ENCODE peak calls at places on chromosome 20, in nine cellular contexts. One of them, this sample, is unnamed.

GRCh38 chr20:25310268-25310920 is 62.5 kb downstream of the PYGB start:
- DNase-seq in spleen: peak
- DNase-seq in stomach: peak
- DNase-seq in breast epithelium: no peak
- DNase-seq in upper lobe of left lung: peak
- DNase-seq in sigmoid colon: peak
- DNase-seq in prostate gland: no peak
- DNase-seq in esophagus muscularis mucosa: no peak
- DNase-seq in Panc1: peak
- DNase-seq in this sample: peak

GRCh38 chr20:40488401-40488800 is 200.6 kb downstream of the MAFB start:
- DNase-seq in spleen: no peak
- DNase-seq in stomach: no peak
- DNase-seq in breast epithelium: no peak
- DNase-seq in upper lobe of left lung: no peak
- DNase-seq in sigmoid colon: no peak
- DNase-seq in prostate gland: no peak
- DNase-seq in esophagus muscularis mucosa: no peak
- DNase-seq in Panc1: no peak
- DNase-seq in this sample: no peak

GRCh38 chr20:61857414-61857775 is 208.3 kb downstream of the TAF4 start:
- DNase-seq in spleen: no peak
- DNase-seq in stomach: no peak
- DNase-seq in breast epithelium: no peak
- DNase-seq in upper lobe of left lung: no peak
- DNase-seq in sigmoid colon: no peak
- DNase-seq in prostate gland: no peak
- DNase-seq in esophagus muscularis mucosa: no peak
- DNase-seq in Panc1: no peak
- DNase-seq in this sample: no peak

GRCh38 chr20:14384411-14384810 is 47.0 kb upstream of the FLRT3 start:
- DNase-seq in spleen: no peak
- DNase-seq in stomach: no peak
- DNase-seq in breast epithelium: no peak
- DNase-seq in upper lobe of left lung: no peak
- DNase-seq in sigmoid colon: no peak
- DNase-seq in prostate gland: no peak
- DNase-seq in esophagus muscularis mucosa: no peak
- DNase-seq in Panc1: no peak
- DNase-seq in this sample: no peak

GRCh38 chr20:20710847-20711315 is 1.6 kb downstream of the RALGAPA2 start:
- DNase-seq in spleen: no peak
- DNase-seq in stomach: peak
- DNase-seq in breast epithelium: no peak
- DNase-seq in upper lobe of left lung: peak
- DNase-seq in sigmoid colon: no peak
- DNase-seq in prostate gland: peak
- DNase-seq in esophagus muscularis mucosa: peak
- DNase-seq in Panc1: no peak
- DNase-seq in this sample: peak

GRCh38 chr20:52426856-52427255 is 235.3 kb upstream of the ZFP64 start:
- DNase-seq in spleen: no peak
- DNase-seq in stomach: no peak
- DNase-seq in breast epithelium: no peak
- DNase-seq in upper lobe of left lung: no peak
- DNase-seq in sigmoid colon: no peak
- DNase-seq in prostate gland: no peak
- DNase-seq in esophagus muscularis mucosa: no peak
- DNase-seq in Panc1: no peak
- DNase-seq in this sample: no peak

GRCh38 chr20:25237610-25238318 is 10.1 kb upstream of the PYGB start:
- DNase-seq in spleen: no peak
- DNase-seq in stomach: no peak
- DNase-seq in breast epithelium: no peak
- DNase-seq in upper lobe of left lung: peak
- DNase-seq in sigmoid colon: peak
- DNase-seq in prostate gland: peak
- DNase-seq in esophagus muscularis mucosa: peak
- DNase-seq in Panc1: peak
- DNase-seq in this sample: peak

GRCh38 chr20:61814726-61815125 is 251.0 kb downstream of the TAF4 start:
- DNase-seq in spleen: peak
- DNase-seq in stomach: no peak
- DNase-seq in breast epithelium: no peak
- DNase-seq in upper lobe of left lung: no peak
- DNase-seq in sigmoid colon: no peak
- DNase-seq in prostate gland: no peak
- DNase-seq in esophagus muscularis mucosa: no peak
- DNase-seq in Panc1: no peak
- DNase-seq in this sample: no peak

GRCh38 chr20:49948809-49949507 is 12.8 kb downstream of the RNF114 start:
- DNase-seq in spleen: no peak
- DNase-seq in stomach: no peak
- DNase-seq in breast epithelium: no peak
- DNase-seq in upper lobe of left lung: no peak
- DNase-seq in sigmoid colon: no peak
- DNase-seq in prostate gland: no peak
- DNase-seq in esophagus muscularis mucosa: no peak
- DNase-seq in Panc1: no peak
- DNase-seq in this sample: no peak
- TF ChIP-seq POLR2AphosphoS5 in spleen: no peak
- TF ChIP-seq POLR2AphosphoS5 in stomach: no peak
- TF ChIP-seq POLR2AphosphoS5 in breast epithelium: no peak
- TF ChIP-seq POLR2AphosphoS5 in upper lobe of left lung: no peak
- TF ChIP-seq POLR2AphosphoS5 in sigmoid colon: no peak
- TF ChIP-seq POLR2AphosphoS5 in prostate gland: no peak
- TF ChIP-seq POLR2AphosphoS5 in esophagus muscularis mucosa: no peak
- TF ChIP-seq POLR2AphosphoS5 in Panc1: no peak
- TF ChIP-seq POLR2AphosphoS5 in this sample: no peak

GRCh38 chr20:46720019-46720418 is 10.6 kb downstream of the SLC2A10 start:
- DNase-seq in spleen: no peak
- DNase-seq in stomach: no peak
- DNase-seq in breast epithelium: no peak
- DNase-seq in upper lobe of left lung: no peak
- DNase-seq in sigmoid colon: no peak
- DNase-seq in prostate gland: no peak
- DNase-seq in esophagus muscularis mucosa: no peak
- DNase-seq in Panc1: no peak
- DNase-seq in this sample: no peak

GRCh38 chr20:46717818-46718541 is 8.5 kb downstream of the SLC2A10 start:
- DNase-seq in spleen: no peak
- DNase-seq in stomach: no peak
- DNase-seq in breast epithelium: no peak
- DNase-seq in upper lobe of left lung: no peak
- DNase-seq in sigmoid colon: no peak
- DNase-seq in prostate gland: no peak
- DNase-seq in esophagus muscularis mucosa: no peak
- DNase-seq in Panc1: no peak
- DNase-seq in this sample: no peak

GRCh38 chr20:46713957-46714834 is 4.7 kb downstream of the SLC2A10 start:
- DNase-seq in spleen: no peak
- DNase-seq in stomach: peak
- DNase-seq in breast epithelium: peak
- DNase-seq in upper lobe of left lung: no peak
- DNase-seq in sigmoid colon: no peak
- DNase-seq in prostate gland: peak
- DNase-seq in esophagus muscularis mucosa: no peak
- DNase-seq in Panc1: no peak
- DNase-seq in this sample: peak

GRCh38 chr20:46712056-46712636 is 2.7 kb downstream of the SLC2A10 start:
- DNase-seq in spleen: no peak
- DNase-seq in stomach: no peak
- DNase-seq in breast epithelium: no peak
- DNase-seq in upper lobe of left lung: no peak
- DNase-seq in sigmoid colon: no peak
- DNase-seq in prostate gland: no peak
- DNase-seq in esophagus muscularis mucosa: no peak
- DNase-seq in Panc1: no peak
- DNase-seq in this sample: no peak

GRCh38 chr20:46715292-46715756 is 5.9 kb downstream of the SLC2A10 start:
- DNase-seq in spleen: no peak
- DNase-seq in stomach: peak
- DNase-seq in breast epithelium: peak
- DNase-seq in upper lobe of left lung: no peak
- DNase-seq in sigmoid colon: peak
- DNase-seq in prostate gland: peak
- DNase-seq in esophagus muscularis mucosa: peak
- DNase-seq in Panc1: no peak
- DNase-seq in this sample: peak
- H3K4me3 ChIP-seq in spleen: no peak
- H3K4me3 ChIP-seq in stomach: no peak
- H3K4me3 ChIP-seq in breast epithelium: no peak
- H3K4me3 ChIP-seq in upper lobe of left lung: no peak
- H3K4me3 ChIP-seq in sigmoid colon: no peak
- H3K4me3 ChIP-seq in prostate gland: no peak
- H3K4me3 ChIP-seq in esophagus muscularis mucosa: no peak
- H3K4me3 ChIP-seq in Panc1: no peak
- H3K4me3 ChIP-seq in this sample: no peak

DNA sequence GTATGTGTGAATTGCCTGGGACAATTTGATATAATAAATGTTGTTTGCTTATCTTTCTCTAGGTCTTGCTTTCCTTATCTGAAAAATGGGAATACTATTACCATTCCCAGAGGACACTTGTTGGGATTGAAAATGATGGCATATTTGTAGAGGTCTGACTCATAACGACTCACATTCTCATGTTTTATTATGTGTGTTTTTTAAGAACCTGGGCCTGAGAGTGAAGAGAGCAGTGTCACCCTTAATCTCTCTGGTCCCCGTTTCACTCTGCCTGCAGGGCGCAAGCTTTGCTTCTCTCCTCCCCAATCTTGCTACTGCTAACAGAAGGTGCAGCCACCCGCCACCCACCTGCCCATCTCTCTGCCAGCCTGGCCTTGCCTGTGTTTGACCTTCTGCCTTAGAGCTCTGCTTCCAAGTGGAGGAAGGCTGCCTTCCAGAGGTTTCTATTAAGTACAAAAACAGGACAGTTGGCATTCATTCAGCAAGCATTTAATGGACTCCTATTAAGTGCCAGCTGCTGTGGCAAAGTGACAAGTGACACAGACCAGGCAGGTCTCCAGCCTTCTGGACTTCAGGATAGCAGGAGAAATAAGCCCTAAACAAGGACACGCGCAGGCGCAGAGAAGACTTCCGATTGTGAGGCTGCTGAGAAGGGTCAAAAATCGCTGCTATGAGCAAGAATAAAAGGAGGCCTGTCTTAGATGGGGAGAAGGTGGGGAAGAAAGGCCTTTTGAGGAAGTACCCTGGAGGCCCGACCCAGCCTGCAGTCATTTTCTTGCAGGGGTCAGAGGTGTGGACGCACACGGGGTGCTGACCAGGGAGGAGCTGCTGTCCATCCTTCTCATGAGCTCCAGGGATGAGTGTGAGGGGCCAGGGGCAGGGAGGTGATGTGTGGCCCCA is 112.5 kb downstream of the JPH2 start:
- DNase-seq in spleen: no peak
- DNase-seq in stomach: peak
- DNase-seq in breast epithelium: peak
- DNase-seq in upper lobe of left lung: no peak
- DNase-seq in sigmoid colon: no peak
- DNase-seq in prostate gland: no peak
- DNase-seq in esophagus muscularis mucosa: peak
- DNase-seq in Panc1: no peak
- DNase-seq in this sample: no peak
- TF ChIP-seq POLR2AphosphoS5 in spleen: no peak
- TF ChIP-seq POLR2AphosphoS5 in stomach: no peak
- TF ChIP-seq POLR2AphosphoS5 in breast epithelium: no peak
- TF ChIP-seq POLR2AphosphoS5 in upper lobe of left lung: no peak
- TF ChIP-seq POLR2AphosphoS5 in sigmoid colon: no peak
- TF ChIP-seq POLR2AphosphoS5 in prostate gland: no peak
- TF ChIP-seq POLR2AphosphoS5 in esophagus muscularis mucosa: no peak
- TF ChIP-seq POLR2AphosphoS5 in Panc1: no peak
- TF ChIP-seq POLR2AphosphoS5 in this sample: no peak

DNA sequence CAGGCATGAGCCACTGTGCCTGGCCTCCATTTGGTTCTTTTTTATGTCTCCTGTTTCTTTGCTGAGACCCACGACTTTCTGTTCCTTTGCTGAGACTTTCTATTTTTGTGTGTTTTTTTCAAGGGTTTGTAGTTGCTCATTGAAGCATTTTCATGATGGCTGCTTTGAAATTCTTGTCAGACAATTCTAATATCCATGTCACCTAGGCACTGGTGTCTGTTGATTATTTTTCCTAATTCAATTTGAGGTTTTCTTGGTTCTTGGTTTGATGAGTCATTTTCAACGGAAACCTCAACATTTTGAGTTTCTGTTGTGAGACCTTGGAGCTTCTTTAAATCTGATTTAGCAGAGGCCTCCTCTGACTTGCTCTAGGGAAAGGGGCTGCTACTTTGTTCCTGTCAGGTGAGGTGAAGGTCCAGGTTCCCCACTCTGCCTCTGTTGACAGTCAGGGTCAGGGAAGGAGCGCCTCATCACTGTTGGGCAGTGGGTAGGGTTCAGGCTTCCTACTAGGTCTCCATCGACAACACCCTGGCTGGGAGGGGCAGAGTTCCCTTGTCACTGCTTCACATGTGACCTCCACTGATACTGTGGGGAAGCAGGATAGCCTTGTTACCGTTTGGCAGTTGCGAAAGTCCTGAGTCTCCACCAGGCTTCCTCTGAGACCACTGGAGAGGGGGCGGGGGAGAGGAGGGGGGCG is 67.2 kb upstream of the RNF24 start:
- DNase-seq in spleen: peak
- DNase-seq in stomach: no peak
- DNase-seq in breast epithelium: no peak
- DNase-seq in upper lobe of left lung: peak
- DNase-seq in sigmoid colon: peak
- DNase-seq in prostate gland: no peak
- DNase-seq in esophagus muscularis mucosa: no peak
- DNase-seq in Panc1: no peak
- DNase-seq in this sample: peak
- H3K4me3 ChIP-seq in spleen: no peak
- H3K4me3 ChIP-seq in stomach: no peak
- H3K4me3 ChIP-seq in breast epithelium: peak
- H3K4me3 ChIP-seq in upper lobe of left lung: no peak
- H3K4me3 ChIP-seq in sigmoid colon: no peak
- H3K4me3 ChIP-seq in prostate gland: no peak
- H3K4me3 ChIP-seq in esophagus muscularis mucosa: no peak
- H3K4me3 ChIP-seq in Panc1: no peak
- H3K4me3 ChIP-seq in this sample: no peak

DNA sequence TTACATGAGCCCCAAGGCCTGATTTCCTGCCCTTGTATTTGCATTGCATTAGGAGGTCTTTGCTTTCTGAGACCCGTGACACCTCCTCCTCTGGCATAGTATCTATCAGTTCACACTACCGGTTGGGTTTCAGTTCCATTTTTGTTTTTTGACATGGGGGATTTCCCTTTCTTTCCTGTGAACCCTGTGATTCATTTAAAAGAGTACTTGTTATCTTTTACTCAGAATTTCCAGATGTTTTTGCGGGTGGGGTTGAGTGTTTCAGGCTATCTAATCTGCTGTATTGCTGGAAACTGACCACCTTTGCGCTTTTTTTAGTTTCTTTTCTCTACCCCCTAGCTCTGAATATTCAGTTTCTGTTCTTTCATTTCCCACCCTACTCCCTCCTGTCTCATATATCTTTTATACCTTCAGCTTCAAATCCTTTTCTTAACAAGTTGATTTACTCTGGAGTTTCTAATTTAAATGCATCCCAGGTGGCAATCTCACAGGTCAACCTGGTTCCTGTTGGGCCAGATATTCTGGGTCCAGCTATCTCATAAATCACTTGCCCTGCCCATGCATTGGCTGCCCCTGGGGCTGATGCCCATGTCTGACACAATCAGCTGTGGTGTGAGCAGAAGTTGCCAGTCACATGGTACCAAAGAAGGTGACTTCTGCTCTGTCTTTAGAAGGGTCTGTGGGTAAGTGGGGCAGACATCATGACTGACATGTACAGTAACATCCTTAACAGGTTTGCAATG is 14.3 kb upstream of the NCOA3 start:
- DNase-seq in spleen: peak
- DNase-seq in stomach: no peak
- DNase-seq in breast epithelium: no peak
- DNase-seq in upper lobe of left lung: no peak
- DNase-seq in sigmoid colon: no peak
- DNase-seq in prostate gland: no peak
- DNase-seq in esophagus muscularis mucosa: no peak
- DNase-seq in Panc1: no peak
- DNase-seq in this sample: peak
- TF ChIP-seq POLR2AphosphoS5 in spleen: no peak
- TF ChIP-seq POLR2AphosphoS5 in stomach: no peak
- TF ChIP-seq POLR2AphosphoS5 in breast epithelium: no peak
- TF ChIP-seq POLR2AphosphoS5 in upper lobe of left lung: no peak
- TF ChIP-seq POLR2AphosphoS5 in sigmoid colon: no peak
- TF ChIP-seq POLR2AphosphoS5 in prostate gland: no peak
- TF ChIP-seq POLR2AphosphoS5 in esophagus muscularis mucosa: no peak
- TF ChIP-seq POLR2AphosphoS5 in Panc1: no peak
- TF ChIP-seq POLR2AphosphoS5 in this sample: no peak